ENCODE peak calls at places on chromosome 17, in nine cellular contexts. One of them, this sample, is unnamed.

GRCh38 chr17:18262111-18262510 is 1.6 kb downstream of the MIEF2 start:
- DNase-seq in HCT116: no peak
- DNase-seq in endothelial cell of umbilical vein: no peak
- DNase-seq in dorsolateral prefrontal cortex: no peak
- DNase-seq in A673: no peak
- DNase-seq in cardiac muscle cell: no peak
- DNase-seq in CD8-positive, alpha-beta memory T cell: no peak
- DNase-seq in heart left ventricle: no peak
- DNase-seq in heart right ventricle: no peak
- DNase-seq in this sample: no peak

GRCh38 chr17:10803830-10804498 is at the start of gene TMEM238L:
- DNase-seq in HCT116: no peak
- DNase-seq in endothelial cell of umbilical vein: no peak
- DNase-seq in dorsolateral prefrontal cortex: no peak
- DNase-seq in A673: no peak
- DNase-seq in cardiac muscle cell: no peak
- DNase-seq in CD8-positive, alpha-beta memory T cell: no peak
- DNase-seq in heart left ventricle: no peak
- DNase-seq in heart right ventricle: no peak
- DNase-seq in this sample: no peak

GRCh38 chr17:1104222-1104621 is 75.6 kb downstream of the ABR start:
- DNase-seq in HCT116: no peak
- DNase-seq in endothelial cell of umbilical vein: no peak
- DNase-seq in dorsolateral prefrontal cortex: no peak
- DNase-seq in A673: no peak
- DNase-seq in cardiac muscle cell: peak
- DNase-seq in CD8-positive, alpha-beta memory T cell: no peak
- DNase-seq in heart left ventricle: peak
- DNase-seq in heart right ventricle: peak
- DNase-seq in this sample: peak

GRCh38 chr17:55446581-55447205 is 25.1 kb upstream of the MMD start:
- DNase-seq in HCT116: no peak
- DNase-seq in endothelial cell of umbilical vein: no peak
- DNase-seq in dorsolateral prefrontal cortex: no peak
- DNase-seq in A673: no peak
- DNase-seq in cardiac muscle cell: no peak
- DNase-seq in CD8-positive, alpha-beta memory T cell: no peak
- DNase-seq in heart left ventricle: no peak
- DNase-seq in heart right ventricle: no peak
- DNase-seq in this sample: no peak

GRCh38 chr17:21288581-21289017 is 4.1 kb downstream of the MAP2K3 start:
- DNase-seq in HCT116: no peak
- DNase-seq in endothelial cell of umbilical vein: no peak
- DNase-seq in dorsolateral prefrontal cortex: no peak
- DNase-seq in A673: no peak
- DNase-seq in cardiac muscle cell: no peak
- DNase-seq in CD8-positive, alpha-beta memory T cell: peak
- DNase-seq in heart left ventricle: no peak
- DNase-seq in heart right ventricle: no peak
- DNase-seq in this sample: no peak

GRCh38 chr17:16419074-16419928 is 3.9 kb downstream of the TRPV2 start:
- DNase-seq in HCT116: no peak
- DNase-seq in endothelial cell of umbilical vein: peak
- DNase-seq in dorsolateral prefrontal cortex: no peak
- DNase-seq in A673: peak
- DNase-seq in cardiac muscle cell: no peak
- DNase-seq in CD8-positive, alpha-beta memory T cell: peak
- DNase-seq in heart left ventricle: no peak
- DNase-seq in heart right ventricle: no peak
- DNase-seq in this sample: no peak

GRCh38 chr17:82876602-82877391 is 37.0 kb upstream of the ZNF750 start:
- DNase-seq in HCT116: peak
- DNase-seq in endothelial cell of umbilical vein: peak
- DNase-seq in dorsolateral prefrontal cortex: peak
- DNase-seq in A673: peak
- DNase-seq in cardiac muscle cell: peak
- DNase-seq in CD8-positive, alpha-beta memory T cell: peak
- DNase-seq in heart left ventricle: no peak
- DNase-seq in heart right ventricle: peak
- DNase-seq in this sample: peak

GRCh38 chr17:79925242-79925957 is 86.2 kb upstream of the CBX4 start:
- DNase-seq in HCT116: no peak
- DNase-seq in endothelial cell of umbilical vein: no peak
- DNase-seq in dorsolateral prefrontal cortex: peak
- DNase-seq in A673: no peak
- DNase-seq in cardiac muscle cell: no peak
- DNase-seq in CD8-positive, alpha-beta memory T cell: no peak
- DNase-seq in heart left ventricle: no peak
- DNase-seq in heart right ventricle: peak
- DNase-seq in this sample: peak

GRCh38 chr17:73546770-73547345 is 97.4 kb downstream of the SDK2 start:
- DNase-seq in HCT116: peak
- DNase-seq in endothelial cell of umbilical vein: no peak
- DNase-seq in dorsolateral prefrontal cortex: no peak
- DNase-seq in A673: peak
- DNase-seq in cardiac muscle cell: no peak
- DNase-seq in CD8-positive, alpha-beta memory T cell: no peak
- DNase-seq in heart left ventricle: no peak
- DNase-seq in heart right ventricle: peak
- DNase-seq in this sample: peak

GRCh38 chr17:39096435-39097158 is 54.8 kb downstream of the PLXDC1 start:
- DNase-seq in HCT116: no peak
- DNase-seq in endothelial cell of umbilical vein: no peak
- DNase-seq in dorsolateral prefrontal cortex: no peak
- DNase-seq in A673: no peak
- DNase-seq in cardiac muscle cell: no peak
- DNase-seq in CD8-positive, alpha-beta memory T cell: peak
- DNase-seq in heart left ventricle: no peak
- DNase-seq in heart right ventricle: no peak
- DNase-seq in this sample: no peak

GRCh38 chr17:40251576-40251975 is 32.5 kb downstream of the WIPF2 start:
- DNase-seq in HCT116: peak
- DNase-seq in endothelial cell of umbilical vein: peak
- DNase-seq in dorsolateral prefrontal cortex: no peak
- DNase-seq in A673: peak
- DNase-seq in cardiac muscle cell: no peak
- DNase-seq in CD8-positive, alpha-beta memory T cell: no peak
- DNase-seq in heart left ventricle: no peak
- DNase-seq in heart right ventricle: no peak
- DNase-seq in this sample: peak

GRCh38 chr17:42109086-42109485 is 3.4 kb downstream of the DHX58 start:
- DNase-seq in HCT116: no peak
- DNase-seq in endothelial cell of umbilical vein: no peak
- DNase-seq in dorsolateral prefrontal cortex: no peak
- DNase-seq in A673: no peak
- DNase-seq in cardiac muscle cell: no peak
- DNase-seq in CD8-positive, alpha-beta memory T cell: no peak
- DNase-seq in heart left ventricle: peak
- DNase-seq in heart right ventricle: no peak
- DNase-seq in this sample: no peak

GRCh38 chr17:78923660-78924453 is 1.3 kb downstream of the TIMP2 start:
- DNase-seq in HCT116: peak
- DNase-seq in endothelial cell of umbilical vein: peak
- DNase-seq in dorsolateral prefrontal cortex: no peak
- DNase-seq in A673: no peak
- DNase-seq in cardiac muscle cell: no peak
- DNase-seq in CD8-positive, alpha-beta memory T cell: peak
- DNase-seq in heart left ventricle: peak
- DNase-seq in heart right ventricle: peak
- DNase-seq in this sample: no peak

GRCh38 chr17:77435272-77436057 is 294.7 kb downstream of the SEC14L1 start:
- DNase-seq in HCT116: no peak
- DNase-seq in endothelial cell of umbilical vein: no peak
- DNase-seq in dorsolateral prefrontal cortex: no peak
- DNase-seq in A673: no peak
- DNase-seq in cardiac muscle cell: no peak
- DNase-seq in CD8-positive, alpha-beta memory T cell: peak
- DNase-seq in heart left ventricle: no peak
- DNase-seq in heart right ventricle: no peak
- DNase-seq in this sample: no peak
- H3K27ac ChIP-seq in HCT116: no peak
- H3K27ac ChIP-seq in endothelial cell of umbilical vein: no peak
- H3K27ac ChIP-seq in dorsolateral prefrontal cortex: peak
- H3K27ac ChIP-seq in A673: peak
- H3K27ac ChIP-seq in cardiac muscle cell: peak
- H3K27ac ChIP-seq in CD8-positive, alpha-beta memory T cell: no peak
- H3K27ac ChIP-seq in heart left ventricle: peak
- H3K27ac ChIP-seq in heart right ventricle: peak
- H3K27ac ChIP-seq in this sample: no peak

DNA sequence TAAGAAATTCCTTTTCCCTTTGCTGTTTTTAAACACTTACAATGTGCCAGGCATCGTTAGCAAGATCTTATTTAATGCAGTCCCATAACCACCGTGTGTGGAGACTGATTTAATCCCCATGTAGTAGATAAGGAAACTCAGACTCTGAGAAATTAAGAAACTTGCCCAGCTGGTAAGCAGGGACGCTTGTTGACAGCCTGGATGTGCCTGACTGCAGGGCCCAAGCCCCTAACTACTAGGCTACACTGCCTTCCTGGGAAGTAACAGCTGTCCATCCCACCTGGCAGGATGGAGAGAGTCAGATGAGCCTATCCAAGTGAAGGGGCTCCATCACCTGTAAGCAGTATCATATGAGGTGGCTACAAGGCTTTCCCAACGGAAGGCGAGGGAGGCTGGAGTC is 23.1 kb downstream of the CDK5RAP3 start:
- DNase-seq in HCT116: no peak
- DNase-seq in endothelial cell of umbilical vein: no peak
- DNase-seq in dorsolateral prefrontal cortex: no peak
- DNase-seq in A673: no peak
- DNase-seq in cardiac muscle cell: no peak
- DNase-seq in CD8-positive, alpha-beta memory T cell: no peak
- DNase-seq in heart left ventricle: no peak
- DNase-seq in heart right ventricle: no peak
- DNase-seq in this sample: no peak
- H3K27ac ChIP-seq in HCT116: no peak
- H3K27ac ChIP-seq in endothelial cell of umbilical vein: no peak
- H3K27ac ChIP-seq in dorsolateral prefrontal cortex: no peak
- H3K27ac ChIP-seq in A673: no peak
- H3K27ac ChIP-seq in cardiac muscle cell: no peak
- H3K27ac ChIP-seq in CD8-positive, alpha-beta memory T cell: no peak
- H3K27ac ChIP-seq in heart left ventricle: no peak
- H3K27ac ChIP-seq in heart right ventricle: no peak
- H3K27ac ChIP-seq in this sample: no peak

DNA sequence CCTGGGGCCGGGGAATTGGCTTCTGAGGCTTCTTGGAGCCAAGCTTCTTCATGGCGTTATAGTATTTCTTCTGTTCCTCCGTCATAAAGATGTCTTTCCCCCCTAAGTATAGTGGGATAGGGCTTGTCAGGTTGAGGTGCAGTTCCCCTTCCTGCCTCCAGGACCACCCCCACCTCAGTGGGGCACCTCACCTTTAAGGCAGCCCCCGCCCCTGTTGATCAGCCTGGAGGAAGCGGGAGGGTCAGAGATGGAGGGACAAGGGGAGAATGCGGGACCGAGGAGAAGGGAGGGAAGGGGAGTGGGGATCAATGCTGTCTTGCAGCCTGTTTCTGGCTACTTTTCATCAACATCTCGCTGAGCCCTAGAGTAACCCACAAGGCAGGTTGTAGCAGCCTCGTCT is 11.6 kb upstream of the CD79B start:
- DNase-seq in HCT116: no peak
- DNase-seq in endothelial cell of umbilical vein: no peak
- DNase-seq in dorsolateral prefrontal cortex: no peak
- DNase-seq in A673: no peak
- DNase-seq in cardiac muscle cell: no peak
- DNase-seq in CD8-positive, alpha-beta memory T cell: no peak
- DNase-seq in heart left ventricle: no peak
- DNase-seq in heart right ventricle: no peak
- DNase-seq in this sample: no peak
- H3K27ac ChIP-seq in HCT116: no peak
- H3K27ac ChIP-seq in endothelial cell of umbilical vein: no peak
- H3K27ac ChIP-seq in dorsolateral prefrontal cortex: no peak
- H3K27ac ChIP-seq in A673: no peak
- H3K27ac ChIP-seq in cardiac muscle cell: no peak
- H3K27ac ChIP-seq in CD8-positive, alpha-beta memory T cell: no peak
- H3K27ac ChIP-seq in heart left ventricle: no peak
- H3K27ac ChIP-seq in heart right ventricle: no peak
- H3K27ac ChIP-seq in this sample: peak

DNA sequence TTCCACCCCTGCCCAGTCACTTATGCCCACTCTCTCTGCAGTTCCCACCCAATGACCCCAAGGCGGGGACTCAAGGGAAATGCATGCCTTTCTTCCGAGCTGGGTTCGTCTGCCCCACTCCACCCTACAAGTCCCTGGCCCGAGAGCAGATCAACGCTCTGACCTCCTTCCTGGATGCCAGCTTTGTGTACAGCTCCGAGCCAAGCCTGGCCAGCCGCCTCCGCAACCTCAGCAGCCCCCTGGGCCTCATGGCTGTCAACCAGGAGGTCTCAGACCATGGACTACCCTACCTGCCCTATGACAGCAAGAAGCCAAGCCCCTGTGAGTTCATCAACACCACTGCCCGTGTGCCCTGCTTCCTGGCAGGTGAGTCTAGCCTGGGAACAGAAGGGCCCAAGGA is 13.8 kb downstream of the LPO start:
- DNase-seq in HCT116: no peak
- DNase-seq in endothelial cell of umbilical vein: no peak
- DNase-seq in dorsolateral prefrontal cortex: no peak
- DNase-seq in A673: no peak
- DNase-seq in cardiac muscle cell: no peak
- DNase-seq in CD8-positive, alpha-beta memory T cell: no peak
- DNase-seq in heart left ventricle: no peak
- DNase-seq in heart right ventricle: no peak
- DNase-seq in this sample: no peak
- H3K27ac ChIP-seq in HCT116: no peak
- H3K27ac ChIP-seq in endothelial cell of umbilical vein: no peak
- H3K27ac ChIP-seq in dorsolateral prefrontal cortex: no peak
- H3K27ac ChIP-seq in A673: no peak
- H3K27ac ChIP-seq in cardiac muscle cell: no peak
- H3K27ac ChIP-seq in CD8-positive, alpha-beta memory T cell: no peak
- H3K27ac ChIP-seq in heart left ventricle: no peak
- H3K27ac ChIP-seq in heart right ventricle: no peak
- H3K27ac ChIP-seq in this sample: no peak

DNA sequence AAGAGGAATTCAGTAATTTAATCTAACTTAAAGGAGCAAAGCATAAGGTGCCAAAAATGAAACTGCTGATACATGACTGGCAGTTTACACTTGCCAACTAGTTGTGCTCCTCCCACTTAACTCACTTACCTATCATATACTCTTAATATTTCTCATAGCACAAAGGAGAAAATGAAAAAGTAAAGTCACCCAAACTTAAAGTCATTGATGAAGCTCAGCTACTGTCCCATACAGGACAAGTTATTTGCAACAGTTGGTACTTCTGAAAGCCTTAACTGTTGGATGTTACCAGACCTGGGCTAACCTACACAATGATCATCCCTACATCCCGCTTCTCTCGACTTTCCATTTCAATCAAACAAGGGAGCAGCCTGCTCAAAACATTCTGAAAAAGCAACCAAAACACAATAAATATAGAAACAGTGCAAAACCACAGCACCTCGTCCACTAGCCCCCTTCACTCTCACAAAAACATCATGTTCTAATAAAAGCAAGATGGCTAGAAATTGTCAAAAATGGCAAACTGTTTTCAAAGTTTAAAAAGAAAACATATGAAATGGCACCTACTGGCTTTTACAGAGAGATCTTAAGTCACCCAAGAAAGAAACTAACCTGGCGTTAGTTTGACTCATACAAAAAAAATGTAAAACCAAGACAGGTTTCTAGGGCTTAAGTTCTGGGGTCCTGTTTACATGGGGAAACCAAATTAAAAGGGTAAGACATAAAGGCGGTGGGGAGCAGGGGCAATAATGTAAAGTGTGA is 868 bp downstream of the MED13 start:
- DNase-seq in HCT116: no peak
- DNase-seq in endothelial cell of umbilical vein: peak
- DNase-seq in dorsolateral prefrontal cortex: no peak
- DNase-seq in A673: peak
- DNase-seq in cardiac muscle cell: no peak
- DNase-seq in CD8-positive, alpha-beta memory T cell: no peak
- DNase-seq in heart left ventricle: no peak
- DNase-seq in heart right ventricle: no peak
- DNase-seq in this sample: no peak
- H3K27ac ChIP-seq in HCT116: peak
- H3K27ac ChIP-seq in endothelial cell of umbilical vein: peak
- H3K27ac ChIP-seq in dorsolateral prefrontal cortex: peak
- H3K27ac ChIP-seq in A673: peak
- H3K27ac ChIP-seq in cardiac muscle cell: peak
- H3K27ac ChIP-seq in CD8-positive, alpha-beta memory T cell: peak
- H3K27ac ChIP-seq in heart left ventricle: peak
- H3K27ac ChIP-seq in heart right ventricle: peak
- H3K27ac ChIP-seq in this sample: peak